ENCODE peak calls at places on chromosomes 11 and 22, in four cellular contexts. O, R, G and F are unnamed samples.

GRCh38 chr11:114265084-114265878 is 30.9 kb upstream of the NNMT start:
- DNase-seq in R (no peak), G (no peak), O (no peak), F (no peak)

GRCh38 chr22:30250713-30251267 is 4.2 kb upstream of the LIF start:
- DNase-seq in R (peak), G (no peak), O (peak), F (peak)

GRCh38 chr11:108025387-108026080 is 16.8 kb downstream of the CUL5 start:
- DNase-seq in R (no peak), G (no peak), O (no peak), F (no peak)

GRCh38 chr22:44261861-44262595 is 50.7 kb downstream of the SHISAL1 start:
- DNase-seq in R (no peak), G (no peak), O (no peak), F (no peak)

GRCh38 chr11:28585007-28585406 is 476.8 kb downstream of the METTL15 start:
- DNase-seq in R (peak), G (no peak), O (no peak), F (peak)

GRCh38 chr11:27124514-27125264 is 84.1 kb downstream of the BBOX1 start:
- DNase-seq in R (no peak), G (no peak), O (no peak), F (no peak)

GRCh38 chr11:46450846-46451470 is 59.4 kb upstream of the CHRM4 start:
- DNase-seq in G (no peak), R (peak), O (no peak), F (no peak)

GRCh38 chr11:103811870-103812509 is 224.4 kb upstream of the DDI1 start:
- DNase-seq in R (no peak), O (no peak), G (no peak), F (no peak)

GRCh38 chr22:35903571-35904331 is 124.9 kb downstream of the RBFOX2 start:
- DNase-seq in G (no peak), O (no peak), R (no peak), F (no peak)

GRCh38 chr11:112382561-112382960 is 121.9 kb upstream of the PLET1 start:
- DNase-seq in O (no peak), R (no peak), G (no peak), F (no peak)

GRCh38 chr11:93840981-93841380 is 9.4 kb downstream of the VSTM5 start:
- DNase-seq in G (no peak), O (no peak), R (no peak), F (no peak)

GRCh38 chr11:119426142-119426541 is 3.2 kb upstream of the THY1 start:
- DNase-seq in R (no peak), O (no peak), G (no peak), F (no peak)

GRCh38 chr11:47107709-47108108 is 69.0 kb downstream of the ARFGAP2 start:
- DNase-seq in R (no peak), O (no peak), G (no peak), F (no peak)

GRCh38 chr11:113240389-113240788 is 74.0 kb upstream of the TTC12 start:
- DNase-seq in G (no peak), O (no peak), R (no peak), F (no peak)

GRCh38 chr11:125180413-125181305 is 16.1 kb downstream of the PKNOX2 start:
- DNase-seq in R (peak), G (no peak), O (peak), F (no peak)

GRCh38 chr22:36163497-36163896 is 2.9 kb upstream of the APOL3 start:
- DNase-seq in O (no peak), R (no peak), G (no peak), F (no peak)

GRCh38 chr11:116397556-116398167 is 375.1 kb downstream of the BUD13 start:
- DNase-seq in G (no peak), O (no peak), R (peak), F (no peak)

GRCh38 chr11:63567044-63567840 is 4.1 kb upstream of the PLAAT2 start:
- DNase-seq in G (peak), O (peak), R (peak), F (peak)

GRCh38 chr22:29030618-29031235 is 30.9 kb downstream of the C22orf31 start:
- DNase-seq in G (no peak), O (peak), R (peak), F (no peak)

GRCh38 chr11:83779876-83780275 is 493.7 kb upstream of the CCDC90B start:
- DNase-seq in O (no peak), G (no peak), R (no peak), F (no peak)

GRCh38 chr11:65870706-65871681 is 1.6 kb downstream of the EFEMP2 start:
- DNase-seq in O (no peak), R (no peak), G (no peak), F (no peak)

GRCh38 chr22:28369849-28370248 is 309.8 kb downstream of the TTC28 start:
- DNase-seq in R (no peak), O (no peak), G (no peak), F (no peak)

GRCh38 chr11:94873910-94874575 is 99.3 kb downstream of the CWC15 start:
- DNase-seq in O (no peak), G (no peak), R (no peak), F (no peak)

GRCh38 chr11:61964941-61965282 is 2.5 kb downstream of the FTH1 start:
- DNase-seq in R (no peak), O (no peak), G (no peak), F (no peak)

GRCh38 chr11:1078191-1078601 is 3.5 kb downstream of the MUC2 start:
- DNase-seq in G (no peak), R (no peak), O (no peak), F (no peak)

GRCh38 chr11:65392186-65392829 is 5.9 kb downstream of the FRMD8 start:
- DNase-seq in R (no peak), O (no peak), G (no peak), F (no peak)

GRCh38 chr11:1222491-1223345 is at the start of gene MUC5B:
- DNase-seq in R (no peak), G (no peak), O (peak), F (no peak)

GRCh38 chr11:11482726-11483125 is 129.7 kb upstream of the CSNK2A3 start:
- DNase-seq in R (no peak), O (no peak), G (no peak), F (no peak)

GRCh38 chr22:27238935-27239510 is 562.5 kb downstream of the MN1 start:
- DNase-seq in G (peak), R (peak), O (peak), F (peak)
- H3K27ac ChIP-seq in G (peak), R (peak), O (no peak), F (no peak)

GRCh38 chr11:6599449-6599848 is 4.0 kb downstream of the RRP8 start:
- DNase-seq in G (no peak), O (no peak), R (no peak), F (no peak)
- H3K27ac ChIP-seq in G (no peak), O (no peak), R (no peak), F (no peak)

GRCh38 chr11:44812971-44813370 is 86.2 kb downstream of the TSPAN18 start:
- DNase-seq in O (no peak), R (no peak), G (no peak), F (no peak)
- H3K27ac ChIP-seq in O (no peak), R (no peak), G (no peak), F (no peak)

DNA sequence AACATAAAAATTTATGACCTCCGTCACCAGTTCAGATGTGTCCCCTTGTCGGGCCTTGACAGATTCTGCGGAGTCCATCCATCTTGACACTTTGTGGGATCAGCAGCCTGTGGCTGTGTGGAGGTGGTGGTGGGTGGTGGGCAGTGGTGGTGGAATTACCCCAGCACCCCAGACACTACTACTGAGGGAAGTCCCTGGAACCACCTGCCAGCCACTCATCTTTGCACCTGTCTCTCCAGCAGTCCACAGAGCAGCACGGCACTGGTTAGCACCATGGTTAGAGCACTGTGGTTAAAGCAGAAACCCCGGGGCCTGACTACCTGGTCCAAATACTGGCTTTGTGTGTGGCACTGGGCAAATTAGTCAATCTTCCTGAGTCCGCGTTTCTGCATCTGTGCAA is 83.3 kb downstream of the DSCAML1 start:
- DNase-seq in G (no peak), R (no peak), O (no peak), F (no peak)
- H3K27ac ChIP-seq in G (no peak), R (no peak), O (no peak), F (no peak)

GRCh38 chr11:78372114-78372768 is 45.4 kb downstream of the GAB2 start:
- DNase-seq in O (no peak), R (no peak), G (no peak), F (no peak)

GRCh38 chr11:78373689-78374088 is 43.9 kb downstream of the GAB2 start:
- DNase-seq in O (no peak), G (no peak), R (no peak), F (no peak)

GRCh38 chr11:78370406-78371172 is 47.0 kb downstream of the GAB2 start:
- DNase-seq in O (no peak), R (no peak), G (no peak), F (no peak)

GRCh38 chr11:78374917-78375316 is 42.7 kb downstream of the GAB2 start:
- DNase-seq in G (no peak), O (no peak), R (no peak), F (no peak)

GRCh38 chr11:78371221-78371899 is 46.3 kb downstream of the GAB2 start:
- DNase-seq in R (no peak), G (no peak), O (no peak), F (no peak)
- H3K27ac ChIP-seq in R (no peak), G (no peak), O (no peak), F (no peak)

GRCh38 chr22:50118129-50118528 is 28.3 kb downstream of the MOV10L1 start:
- DNase-seq in G (no peak), O (no peak), R (no peak), F (no peak)

GRCh38 chr22:50121202-50121740 is 31.5 kb downstream of the MOV10L1 start:
- DNase-seq in G (no peak), R (no peak), O (no peak), F (no peak)

GRCh38 chr22:50119169-50119767 is 29.5 kb downstream of the MOV10L1 start:
- DNase-seq in G (no peak), O (no peak), R (no peak), F (no peak)

GRCh38 chr22:50118557-50119168 is 28.9 kb downstream of the MOV10L1 start:
- DNase-seq in R (peak), G (no peak), O (no peak), F (no peak)

GRCh38 chr22:50119768-50120251 is 30.0 kb downstream of the MOV10L1 start:
- DNase-seq in R (peak), O (no peak), G (no peak), F (no peak)
- H3K27ac ChIP-seq in R (no peak), O (no peak), G (no peak), F (no peak)